ENCODE peak calls at places on chromosome 15, in six cellular contexts. Z is CD14-positive monocyte, O is upper lobe of left lung, R is AG10803, F is brain microvascular endothelial cell, C is cardiac muscle cell. K is an unnamed sample.

GRCh38 chr15:24977686-24978085 is 22.9 kb downstream of the SNRPN start:
- DNase-seq in Z (no peak), O (peak), R (no peak), F (no peak), C (no peak), K (no peak)

GRCh38 chr15:38490231-38490630 is 36.3 kb downstream of the FAM98B start:
- DNase-seq in Z (no peak), O (no peak), R (peak), F (peak), C (no peak), K (peak)

GRCh38 chr15:97316362-97316761 is 644.1 kb upstream of the ARRDC4 start:
- DNase-seq in Z (no peak), O (no peak), R (no peak), F (no peak), C (no peak), K (no peak)

GRCh38 chr15:63833246-63833696 is 477 bp downstream of the HERC1 start:
- DNase-seq in Z (no peak), O (peak), R (peak), F (no peak), C (peak), K (peak)

GRCh38 chr15:75058127-75058905 is 34.9 kb downstream of the PPCDC start:
- DNase-seq in Z (no peak), O (no peak), R (no peak), F (no peak), C (no peak), K (no peak)

GRCh38 chr15:81296673-81297072 is 27.3 kb downstream of the STARD5 start:
- DNase-seq in Z (peak), O (no peak), R (no peak), F (no peak), C (no peak), K (no peak)

GRCh38 chr15:60585743-60586708 is 107.1 kb upstream of the ICE2 start:
- DNase-seq in Z (no peak), O (no peak), R (peak), F (peak), C (peak), K (peak)

GRCh38 chr15:70627734-70628541 is 135.4 kb downstream of the UACA start:
- DNase-seq in Z (no peak), O (no peak), R (peak), F (peak), C (peak), K (no peak)

GRCh38 chr15:71185706-71186105 is 70.4 kb downstream of the THSD4 start:
- DNase-seq in Z (no peak), O (no peak), R (no peak), F (no peak), C (no peak), K (no peak)

GRCh38 chr15:40344631-40345120 is 3.9 kb upstream of the CCDC9B start:
- DNase-seq in Z (peak), O (peak), R (peak), F (peak), C (peak), K (peak)

GRCh38 chr15:38072507-38073277 is 138.3 kb downstream of the TMCO5A start:
- DNase-seq in Z (no peak), O (peak), R (peak), F (peak), C (peak), K (peak)

GRCh38 chr15:87129916-87130315 is 1050.2 kb downstream of the AGBL1 start:
- DNase-seq in Z (no peak), O (no peak), R (peak), F (no peak), C (no peak), K (no peak)

GRCh38 chr15:68334661-68335124 is 57.1 kb downstream of the FEM1B start:
- DNase-seq in Z (no peak), O (no peak), R (peak), F (peak), C (peak), K (no peak)

GRCh38 chr15:80588801-80589200 is 106.3 kb upstream of the ABHD17C start:
- DNase-seq in Z (no peak), O (no peak), R (peak), F (peak), C (peak), K (peak)

GRCh38 chr15:100596792-100597191 is 5.2 kb downstream of the LINS1 start:
- DNase-seq in Z (no peak), O (no peak), R (no peak), F (no peak), C (peak), K (no peak)

GRCh38 chr15:100335335-100335999 is 6.3 kb downstream of the ADAMTS17 start:
- DNase-seq in Z (no peak), O (no peak), R (no peak), F (no peak), C (no peak), K (no peak)

GRCh38 chr15:92682772-92683510 is 27.4 kb upstream of the FAM174B start:
- DNase-seq in Z (no peak), O (no peak), R (peak), F (no peak), C (peak), K (no peak)

GRCh38 chr15:95448531-95449210 is 881.8 kb upstream of the NR2F2 start:
- DNase-seq in Z (no peak), O (no peak), R (peak), F (peak), C (no peak), K (peak)

GRCh38 chr15:100926971-100927756 is 8.0 kb downstream of the LRRK1 start:
- DNase-seq in Z (no peak), O (no peak), R (no peak), F (no peak), C (no peak), K (no peak)

GRCh38 chr15:40702077-40702476 is 7.1 kb downstream of the RAD51 start:
- DNase-seq in Z (no peak), O (no peak), R (peak), F (no peak), C (peak), K (no peak)

GRCh38 chr15:80709542-80709941 is 14.4 kb downstream of the ABHD17C start:
- DNase-seq in Z (no peak), O (no peak), R (no peak), F (no peak), C (no peak), K (no peak)

GRCh38 chr15:90141646-90142045 is 39.4 kb upstream of the IDH2 start:
- DNase-seq in Z (no peak), O (no peak), R (peak), F (peak), C (peak), K (peak)

GRCh38 chr15:71691322-71691699 is 119.0 kb upstream of the NR2E3 start:
- DNase-seq in Z (no peak), O (no peak), R (no peak), F (no peak), C (no peak), K (no peak)

GRCh38 chr15:101397521-101398003 is 91.9 kb downstream of the PCSK6 start:
- DNase-seq in Z (no peak), O (no peak), R (no peak), F (no peak), C (peak), K (no peak)

GRCh38 chr15:67463488-67463887 is 57.4 kb upstream of the C15orf61 start:
- DNase-seq in Z (no peak), O (no peak), R (no peak), F (no peak), C (no peak), K (no peak)

GRCh38 chr15:84142888-84143337 is 92.7 kb upstream of the GOLGA6L4 start:
- DNase-seq in Z (peak), O (no peak), R (peak), F (peak), C (peak), K (peak)

GRCh38 chr15:99253381-99254090 is 2.3 kb downstream of the LRRC28 start:
- DNase-seq in Z (no peak), O (no peak), R (peak), F (peak), C (peak), K (peak)

GRCh38 chr15:80773122-80773551 is 6.0 kb upstream of the CEMIP start:
- DNase-seq in Z (no peak), O (no peak), R (peak), F (peak), C (no peak), K (no peak)

GRCh38 chr15:48811325-48811938 is 563 bp upstream of the CEP152 start:
- DNase-seq in Z (no peak), O (no peak), R (no peak), F (no peak), C (peak), K (no peak)

GRCh38 chr15:75167588-75168076 is 34.0 kb upstream of the C15orf39 start:
- DNase-seq in Z (peak), O (no peak), R (no peak), F (peak), C (peak), K (peak)

GRCh38 chr15:57218826-57219576 is 157.3 kb upstream of the CGNL1 start:
- DNase-seq in Z (no peak), O (no peak), R (peak), F (peak), C (peak), K (peak)

GRCh38 chr15:59366368-59367021 is 6.2 kb downstream of the MYO1E start:
- DNase-seq in Z (no peak), O (no peak), R (no peak), F (no peak), C (no peak), K (no peak)

GRCh38 chr15:95550702-95551101 is 779.8 kb upstream of the NR2F2 start:
- DNase-seq in Z (no peak), O (no peak), R (no peak), F (no peak), C (no peak), K (no peak)

GRCh38 chr15:90571063-90571541 is 41.4 kb downstream of the CRTC3 start:
- DNase-seq in Z (peak), O (no peak), R (peak), F (peak), C (no peak), K (peak)

GRCh38 chr15:94232107-94232506 is 746 bp downstream of the MCTP2 start:
- DNase-seq in Z (no peak), O (no peak), R (no peak), F (no peak), C (no peak), K (no peak)

GRCh38 chr15:49741721-49742120 is 120.9 kb downstream of the DTWD1 start:
- DNase-seq in Z (no peak), O (no peak), R (no peak), F (no peak), C (no peak), K (no peak)

GRCh38 chr15:47504624-47505256 is 212.6 kb upstream of the SEMA6D start:
- DNase-seq in Z (peak), O (no peak), R (no peak), F (no peak), C (no peak), K (no peak)

GRCh38 chr15:47496343-47497185 is 220.7 kb upstream of the SEMA6D start:
- DNase-seq in Z (no peak), O (no peak), R (no peak), F (no peak), C (no peak), K (no peak)

GRCh38 chr15:47503884-47504283 is 213.4 kb upstream of the SEMA6D start:
- DNase-seq in Z (no peak), O (no peak), R (no peak), F (no peak), C (no peak), K (no peak)

GRCh38 chr15:47505712-47506542 is 211.4 kb upstream of the SEMA6D start:
- DNase-seq in Z (no peak), O (no peak), R (peak), F (peak), C (peak), K (peak)

DNA sequence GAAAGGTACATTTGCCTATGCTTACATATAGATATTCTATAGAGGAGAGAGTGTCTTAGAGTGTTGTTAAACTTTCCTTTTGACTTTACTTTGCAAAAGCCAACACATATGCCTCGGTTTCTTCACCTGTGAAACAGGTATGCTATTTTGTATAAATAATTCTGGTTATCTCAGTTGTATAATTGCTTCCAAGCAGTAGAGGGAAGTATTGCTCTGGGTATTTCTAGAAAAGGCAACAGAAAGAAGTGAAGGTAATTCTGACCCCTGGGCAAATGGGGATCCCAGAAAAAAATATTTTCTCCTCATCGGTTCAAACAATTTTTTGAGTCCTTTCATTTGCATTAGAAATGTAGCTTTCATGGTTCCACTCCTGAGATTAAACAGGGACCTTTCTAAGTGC is 216.5 kb upstream of the SEMA6D start:
- DNase-seq in Z (no peak), O (no peak), R (no peak), F (no peak), C (no peak), K (no peak)
- TF ChIP-seq CTCF in Z (no peak), O (no peak), R (no peak), F (no peak), C (peak), K (no peak)

GRCh38 chr15:64902863-64903262 is 8.8 kb upstream of the ANKDD1A start:
- DNase-seq in Z (no peak), O (no peak), R (no peak), F (no peak), C (no peak), K (no peak)
- TF ChIP-seq CTCF in Z (no peak), O (no peak), R (no peak), F (no peak), C (no peak), K (no peak)

GRCh38 chr15:69502470-69503045 is 49.9 kb downstream of the RPLP1 start:
- DNase-seq in Z (no peak), O (peak), R (no peak), F (no peak), C (no peak), K (no peak)
- TF ChIP-seq CTCF in Z (no peak), O (no peak), R (peak), F (peak), C (peak), K (peak)

GRCh38 chr15:88904257-88904807 is 8.8 kb downstream of the MFGE8 start:
- DNase-seq in Z (no peak), O (no peak), R (no peak), F (no peak), C (no peak), K (no peak)
- TF ChIP-seq CTCF in Z (no peak), O (no peak), R (no peak), F (no peak), C (no peak), K (no peak)

GRCh38 chr15:85642054-85642692 is 152.6 kb downstream of the KLHL25 start:
- DNase-seq in Z (no peak), O (no peak), R (no peak), F (no peak), C (no peak), K (no peak)

GRCh38 chr15:85646538-85647091 is 148.1 kb downstream of the KLHL25 start:
- DNase-seq in Z (no peak), O (no peak), R (peak), F (peak), C (no peak), K (peak)

GRCh38 chr15:85639752-85640381 is 154.9 kb downstream of the KLHL25 start:
- DNase-seq in Z (no peak), O (no peak), R (peak), F (peak), C (peak), K (peak)

GRCh38 chr15:85642693-85643058 is 152.0 kb downstream of the KLHL25 start:
- DNase-seq in Z (no peak), O (no peak), R (peak), F (no peak), C (peak), K (no peak)
- TF ChIP-seq CTCF in Z (no peak), O (no peak), R (no peak), F (no peak), C (no peak), K (no peak)

K was measured in HFFc6.